ENCODE peak calls at places on chromosomes 2 and 18, in six cellular contexts. D, T, P, C, F and N are unnamed samples.
A peak's percentile ranks its signal among the peaks of the same experiment; 100 is the strongest.

GRCh38 chr2:110691612-110692258 is 13.9 kb upstream of the BUB1 start:
- DNase-seq in D (no peak), T (no peak), P (no peak), C (no peak), F (no peak), N (no peak)

GRCh38 chr18:62399306-62399705 is 74.2 kb downstream of the TNFRSF11A start:
- DNase-seq in D (no peak), T (no peak), P (no peak), C (no peak), F (no peak), N (no peak)

GRCh38 chr2:30771200-30771599 is 36.0 kb downstream of the CAPN13 start:
- DNase-seq in D (no peak), T (no peak), P (no peak), C (no peak), F (no peak), N (no peak)

GRCh38 chr2:197576631-197577030 is 60.8 kb downstream of the MOB4 start:
- DNase-seq in D (peak; percentile 39), T (peak; percentile 86), P (no peak), C (no peak), F (peak; percentile 87), N (no peak)

GRCh38 chr18:48698707-48699106 is 159.9 kb downstream of the CTIF start:
- DNase-seq in D (no peak), T (no peak), P (no peak), C (no peak), F (no peak), N (no peak)

GRCh38 chr2:120223034-120223912 is at the start of gene TMEM185B:
- DNase-seq in D (peak; percentile 79), T (peak; percentile 83), P (peak; percentile 93), C (peak; percentile 94), F (peak; percentile 88), N (peak; percentile 55)

GRCh38 chr2:29228276-29228675 is 113.1 kb downstream of the CLIP4 start:
- DNase-seq in D (peak; percentile 95), T (peak; percentile 31), P (no peak), C (no peak), F (peak; percentile 83), N (no peak)

GRCh38 chr2:205364261-205364660 is 318.0 kb upstream of the NRP2 start:
- DNase-seq in D (no peak), T (no peak), P (no peak), C (no peak), F (no peak), N (no peak)

GRCh38 chr2:239272626-239273025 is 128.2 kb downstream of the HDAC4 start:
- DNase-seq in D (no peak), T (no peak), P (no peak), C (no peak), F (no peak), N (no peak)

GRCh38 chr2:535222-535621 is 142.0 kb downstream of the TMEM18 start:
- DNase-seq in D (no peak), T (no peak), P (no peak), C (no peak), F (no peak), N (no peak)

GRCh38 chr2:105261061-105261460 is 19.5 kb downstream of the GPR45 start:
- DNase-seq in D (peak; percentile 99), T (peak; percentile 84), P (no peak), C (no peak), F (peak; percentile 93), N (peak; percentile 88)

GRCh38 chr2:6913415-6914157 is 3.6 kb upstream of the RNF144A start:
- DNase-seq in D (no peak), T (no peak), P (no peak), C (no peak), F (no peak), N (no peak)

GRCh38 chr2:158741631-158742030 is 53.5 kb upstream of the DAPL1 start:
- DNase-seq in D (no peak), T (no peak), P (no peak), C (no peak), F (no peak), N (no peak)

GRCh38 chr2:25671622-25672021 is 1.8 kb downstream of the DTNB start:
- DNase-seq in D (no peak), T (no peak), P (no peak), C (no peak), F (no peak), N (no peak)

GRCh38 chr2:31207790-31208189 is 9.5 kb downstream of the CAPN14 start:
- DNase-seq in D (no peak), T (no peak), P (no peak), C (no peak), F (no peak), N (no peak)

GRCh38 chr18:14927701-14928100 is 179.7 kb downstream of the ANKRD30B start:
- DNase-seq in D (no peak), T (no peak), P (no peak), C (no peak), F (no peak), N (no peak)

GRCh38 chr2:215760526-215760925 is 252.8 kb downstream of the MREG start:
- DNase-seq in D (peak; percentile 41), T (no peak), P (no peak), C (no peak), F (no peak), N (no peak)

GRCh38 chr2:126715111-126715510 is 59.2 kb downstream of the GYPC start:
- DNase-seq in D (no peak), T (no peak), P (no peak), C (peak; percentile 33), F (no peak), N (no peak)

GRCh38 chr2:96329416-96329815 is 4.3 kb downstream of the ITPRIPL1 start:
- DNase-seq in D (peak; percentile 37), T (peak; percentile 95), P (no peak), C (no peak), F (peak; percentile 90), N (no peak)

GRCh38 chr2:191905336-191905735 is 58.4 kb upstream of the CAVIN2 start:
- DNase-seq in D (no peak), T (no peak), P (no peak), C (no peak), F (no peak), N (no peak)

GRCh38 chr2:191910518-191910917 is 63.6 kb upstream of the CAVIN2 start:
- DNase-seq in D (peak; percentile 91), T (peak; percentile 52), P (no peak), C (no peak), F (peak; percentile 37), N (no peak)

GRCh38 chr2:191908874-191909273 is 62.0 kb upstream of the CAVIN2 start:
- DNase-seq in D (no peak), T (no peak), P (no peak), C (no peak), F (no peak), N (no peak)

GRCh38 chr2:191907091-191907490 is 60.2 kb upstream of the CAVIN2 start:
- DNase-seq in D (peak; percentile 16), T (no peak), P (no peak), C (no peak), F (no peak), N (no peak)

GRCh38 chr2:191907545-191907944 is 60.7 kb upstream of the CAVIN2 start:
- DNase-seq in D (no peak), T (peak; percentile 14), P (no peak), C (no peak), F (no peak), N (no peak)
- TF ChIP-seq CTCF in D (no peak), T (peak; percentile 24), P (no peak), C (no peak), F (no peak), N (no peak)

DNA sequence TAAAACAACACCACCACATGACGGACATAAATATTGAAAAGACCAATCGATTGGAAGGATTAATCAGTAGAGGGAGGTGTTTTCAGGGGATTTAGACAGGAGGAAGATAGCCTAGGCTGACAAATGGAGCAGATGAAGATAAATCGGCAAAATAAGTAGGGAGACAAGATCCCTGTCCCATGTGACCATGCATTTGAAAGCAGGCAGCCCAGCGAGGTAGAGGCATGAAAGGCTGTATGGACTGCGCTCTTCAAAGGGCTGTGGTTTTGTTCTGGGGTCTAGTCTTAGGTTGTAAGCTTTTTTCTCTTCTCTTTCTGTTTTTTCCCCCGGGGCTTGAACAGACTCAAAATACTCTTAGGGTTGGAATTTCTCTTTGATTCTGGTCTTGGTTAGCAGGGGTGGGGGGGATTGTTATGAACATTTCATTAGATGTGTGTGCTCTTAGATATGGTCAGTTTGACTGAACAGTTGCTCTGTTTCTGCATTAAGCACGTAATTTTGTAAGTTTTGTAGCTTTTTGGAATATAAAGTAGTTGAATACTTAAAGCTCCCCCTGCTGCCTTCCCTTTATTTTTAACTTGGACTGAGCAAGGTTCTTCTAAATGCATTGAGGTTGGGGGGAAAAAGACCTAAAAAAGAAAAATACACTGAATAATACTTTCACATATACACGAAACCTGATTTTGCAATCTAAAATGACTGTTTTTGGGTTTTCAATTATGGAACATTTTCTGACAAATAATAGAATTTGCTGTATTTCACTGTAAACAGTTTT is 32.2 kb downstream of the ZNF532 start:
- DNase-seq in D (no peak), T (no peak), P (no peak), C (no peak), F (no peak), N (no peak)
- TF ChIP-seq CTCF in D (no peak), T (no peak), P (no peak), C (no peak), F (no peak), N (no peak)

GRCh38 chr2:208255557-208256106 is 761 bp upstream of the IDH1 start:
- DNase-seq in D (no peak), T (no peak), P (no peak), C (no peak), F (no peak), N (no peak)

GRCh38 chr2:208254118-208254870 is 577 bp downstream of the IDH1 start:
- DNase-seq in D (peak; percentile 67), T (peak; percentile 75), P (peak; percentile 84), C (peak; percentile 89), F (peak; percentile 83), N (peak; percentile 48)

GRCh38 chr2:208253518-208254117 is 1.3 kb downstream of the IDH1 start:
- DNase-seq in D (peak; percentile 17), T (no peak), P (no peak), C (no peak), F (peak; percentile 40), N (no peak)

GRCh38 chr2:208256192-208256782 is 1.4 kb upstream of the IDH1 start:
- DNase-seq in D (no peak), T (no peak), P (no peak), C (no peak), F (no peak), N (no peak)

GRCh38 chr2:208254871-208255556 is at the start of gene IDH1:
- DNase-seq in D (peak; percentile 85), T (peak; percentile 95), P (peak; percentile 97), C (peak; percentile 98), F (peak; percentile 96), N (peak; percentile 81)
- TF ChIP-seq CTCF in D (peak; percentile 44), T (peak; percentile 44), P (peak; percentile 40), C (peak; percentile 35), F (peak; percentile 63), N (peak; percentile 48)

GRCh38 chr18:11823545-11823944 is 27.7 kb upstream of the CHMP1B start:
- DNase-seq in D (no peak), T (no peak), P (no peak), C (no peak), F (no peak), N (no peak)

GRCh38 chr18:11820697-11821096 is 30.5 kb upstream of the CHMP1B start:
- DNase-seq in D (no peak), T (no peak), P (no peak), C (no peak), F (no peak), N (no peak)

GRCh38 chr18:11821208-11821607 is 30.0 kb upstream of the CHMP1B start:
- DNase-seq in D (no peak), T (no peak), P (no peak), C (no peak), F (no peak), N (no peak)

GRCh38 chr18:11819938-11820337 is 31.3 kb upstream of the CHMP1B start:
- DNase-seq in D (no peak), T (no peak), P (no peak), C (no peak), F (no peak), N (no peak)

GRCh38 chr18:11821643-11822237 is 29.5 kb upstream of the CHMP1B start:
- DNase-seq in D (no peak), T (no peak), P (no peak), C (no peak), F (no peak), N (no peak)
- TF ChIP-seq CTCF in D (no peak), T (no peak), P (no peak), C (no peak), F (no peak), N (no peak)